ENCODE peak calls at places on chromosome 21, in five cellular contexts. F is K562, G is A549, L is GM23338, R is GM12878. Z is an unnamed sample.

GRCh38 chr21:33168886-33169285 is 60.9 kb upstream of the IFNAR2 start:
- DNase-seq in R (no peak), F (no peak), L (no peak), G (no peak), Z (no peak)

GRCh38 chr21:15749045-15749867 is 19.5 kb downstream of the USP25 start:
- DNase-seq in L (no peak), R (no peak), G (no peak), F (no peak), Z (peak)

GRCh38 chr21:34526236-34526617 is 14.2 kb upstream of the KCNE1 start:
- DNase-seq in G (no peak), R (no peak), L (no peak), F (no peak), Z (no peak)

GRCh38 chr21:15659768-15660423 is 69.9 kb upstream of the USP25 start:
- DNase-seq in L (no peak), F (no peak), G (peak), R (no peak), Z (peak)

GRCh38 chr21:40622531-40622930 is 224.4 kb downstream of the DSCAM start:
- DNase-seq in R (no peak), L (no peak), G (no peak), F (no peak), Z (no peak)

GRCh38 chr21:38937286-38937790 is 131.6 kb downstream of the ETS2 start:
- DNase-seq in L (no peak), R (no peak), G (no peak), F (no peak), Z (no peak)

GRCh38 chr21:44742418-44743153 is 31.2 kb upstream of the TSPEAR start:
- DNase-seq in G (peak), L (no peak), R (no peak), F (no peak), Z (peak)

GRCh38 chr21:7916329-7917303 is 2604.8 kb upstream of the TPTE start:
- DNase-seq in G (no peak), R (no peak), L (no peak), F (no peak), Z (no peak)

GRCh38 chr21:25115021-25115420 is 492.3 kb downstream of the MRPL39 start:
- DNase-seq in L (no peak), R (peak), F (no peak), G (no peak), Z (no peak)

GRCh38 chr21:17386498-17386897 is 126.3 kb upstream of the CXADR start:
- DNase-seq in L (peak), R (no peak), F (no peak), G (no peak), Z (no peak)

GRCh38 chr21:17612023-17612564 is 607 bp downstream of the BTG3 start:
- DNase-seq in R (no peak), F (no peak), L (peak), G (peak), Z (no peak)

GRCh38 chr21:41317458-41317857 is 857 bp downstream of the FAM3B start:
- DNase-seq in G (no peak), F (no peak), R (no peak), L (no peak), Z (no peak)

GRCh38 chr21:42431196-42431595 is 27.5 kb downstream of the UBASH3A start:
- DNase-seq in F (no peak), R (no peak), L (no peak), G (no peak), Z (no peak)

GRCh38 chr21:15309721-15310120 is 244.9 kb upstream of the NRIP1 start:
- DNase-seq in R (no peak), L (no peak), F (no peak), G (no peak), Z (no peak)

GRCh38 chr21:25441835-25442234 is 165.4 kb downstream of the MRPL39 start:
- DNase-seq in R (no peak), G (no peak), L (no peak), F (no peak), Z (no peak)

GRCh38 chr21:41662161-41662560 is 104.7 kb downstream of the RIPK4 start:
- DNase-seq in R (no peak), G (no peak), F (no peak), L (no peak), Z (no peak)

GRCh38 chr21:38824124-38824822 is 18.5 kb downstream of the ETS2 start:
- DNase-seq in L (no peak), F (no peak), R (no peak), G (no peak), Z (peak)

GRCh38 chr21:17819114-17819877 is at the start of gene C21orf91:
- DNase-seq in F (peak), L (peak), R (peak), G (peak), Z (peak)

GRCh38 chr21:39153373-39153772 is 29.9 kb downstream of the PSMG1 start:
- DNase-seq in G (peak), L (peak), F (peak), R (no peak), Z (no peak)

GRCh38 chr21:43268086-43268803 is 99.4 kb downstream of the CRYAA start:
- DNase-seq in R (no peak), F (no peak), G (no peak), L (no peak), Z (peak)

GRCh38 chr21:44594406-44594916 is 2.2 kb upstream of the KRTAP10-6 start:
- DNase-seq in F (no peak), G (no peak), R (no peak), L (no peak), Z (no peak)

GRCh38 chr21:42361286-42361685 is 5.0 kb downstream of the TFF1 start:
- DNase-seq in F (no peak), G (no peak), R (no peak), L (no peak), Z (no peak)

GRCh38 chr21:42060166-42060565 is 11.0 kb upstream of the UMODL1 start:
- DNase-seq in F (no peak), R (no peak), G (no peak), L (no peak), Z (no peak)

GRCh38 chr21:16532841-16533240 is 803.1 kb downstream of the USP25 start:
- DNase-seq in G (no peak), F (no peak), R (no peak), L (no peak), Z (no peak)

GRCh38 chr21:17542371-17542992 is 29.6 kb downstream of the CXADR start:
- DNase-seq in F (no peak), R (no peak), L (no peak), G (peak), Z (peak)

GRCh38 chr21:15514073-15514946 is 215.5 kb upstream of the USP25 start:
- DNase-seq in G (no peak), F (no peak), R (peak), L (no peak), Z (peak)

GRCh38 chr21:14418920-14419319 is 36.0 kb upstream of the HSPA13 start:
- DNase-seq in L (no peak), R (no peak), G (no peak), F (no peak), Z (no peak)

GRCh38 chr21:24895885-24896734 is 711.2 kb downstream of the MRPL39 start:
- DNase-seq in F (no peak), R (peak), G (no peak), L (peak), Z (no peak)

GRCh38 chr21:39048064-39048463 is 135.2 kb downstream of the PSMG1 start:
- DNase-seq in L (peak), R (no peak), F (no peak), G (peak), Z (peak)

GRCh38 chr21:43210454-43211084 is 41.8 kb downstream of the CRYAA start:
- DNase-seq in L (no peak), F (no peak), R (no peak), G (no peak), Z (no peak)

GRCh38 chr21:43884012-43884860 is 19.2 kb downstream of the AGPAT3 start:
- DNase-seq in L (peak), F (peak), G (peak), R (no peak), Z (peak)

GRCh38 chr21:42760977-42761751 is 107.7 kb downstream of the PDE9A start:
- DNase-seq in F (no peak), G (no peak), L (no peak), R (no peak), Z (peak)

GRCh38 chr21:39037807-39038405 is 145.3 kb downstream of the PSMG1 start:
- DNase-seq in G (no peak), F (peak), R (no peak), L (peak), Z (no peak)

GRCh38 chr21:42164064-42164789 is 54.7 kb upstream of the ABCG1 start:
- DNase-seq in L (peak), R (no peak), G (peak), F (no peak), Z (peak)

GRCh38 chr21:42411891-42412635 is 8.4 kb downstream of the UBASH3A start:
- DNase-seq in L (no peak), R (no peak), G (peak), F (no peak), Z (no peak)

GRCh38 chr21:32771134-32771523 is 426 bp downstream of the PAXBP1 start:
- DNase-seq in R (no peak), F (peak), L (peak), G (peak), Z (peak)

GRCh38 chr21:28268685-28269084 is 724.0 kb downstream of the LTN1 start:
- DNase-seq in L (no peak), G (no peak), F (no peak), R (no peak), Z (no peak)
- TF ChIP-seq JUNB in L (no peak), G (no peak), F (no peak), R (no peak), Z (no peak)

GRCh38 chr21:36032647-36033406 is 27.5 kb downstream of the SETD4 start:
- DNase-seq in L (no peak), R (no peak), F (no peak), G (no peak), Z (no peak)

GRCh38 chr21:36027352-36027751 is 33.0 kb downstream of the SETD4 start:
- DNase-seq in G (no peak), L (no peak), R (no peak), F (no peak), Z (no peak)

GRCh38 chr21:36029309-36029708 is 31.0 kb downstream of the SETD4 start:
- DNase-seq in G (no peak), F (no peak), R (no peak), L (no peak), Z (no peak)

GRCh38 chr21:36028127-36029069 is 31.9 kb downstream of the SETD4 start:
- DNase-seq in F (peak), L (peak), R (peak), G (peak), Z (peak)

DNA sequence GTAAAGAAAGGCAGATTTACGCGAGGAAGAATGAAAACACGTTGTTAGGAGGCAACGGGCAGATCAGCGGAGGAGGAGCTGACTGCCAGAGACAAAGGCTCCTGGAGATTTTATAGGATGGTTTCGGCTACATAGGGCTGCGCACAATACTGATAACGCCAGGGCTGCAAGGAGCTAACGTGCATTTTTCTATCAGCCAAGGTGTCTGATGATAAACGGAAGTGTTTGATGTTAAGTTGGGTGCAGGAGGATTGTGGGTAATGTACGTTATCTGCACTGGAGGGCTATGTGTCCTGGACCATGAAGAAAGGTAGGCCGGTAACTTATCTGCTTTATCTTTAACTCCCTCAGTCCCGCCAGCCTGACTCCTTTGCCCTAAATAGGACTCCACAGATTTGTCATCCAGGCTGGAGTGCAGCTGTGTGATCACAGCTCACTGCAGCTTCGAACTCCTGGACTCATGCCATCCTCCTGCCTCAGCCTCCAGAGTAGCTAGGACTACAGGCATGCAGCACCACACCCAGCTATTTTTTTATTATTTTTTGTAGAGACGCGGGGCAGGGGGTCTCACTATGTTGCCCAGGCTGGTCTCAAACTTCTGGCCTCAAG is 29.6 kb downstream of the SETD4 start:
- DNase-seq in F (peak), G (no peak), R (no peak), L (no peak), Z (no peak)
- TF ChIP-seq JUNB in F (no peak), G (no peak), R (no peak), L (no peak), Z (no peak)

GRCh38 chr21:36478207-36478701 is 1.7 kb downstream of the CLDN14 start:
- DNase-seq in L (no peak), G (peak), F (no peak), R (no peak), Z (no peak)
- TF ChIP-seq JUNB in L (no peak), G (peak), F (no peak), R (peak), Z (no peak)

DNA sequence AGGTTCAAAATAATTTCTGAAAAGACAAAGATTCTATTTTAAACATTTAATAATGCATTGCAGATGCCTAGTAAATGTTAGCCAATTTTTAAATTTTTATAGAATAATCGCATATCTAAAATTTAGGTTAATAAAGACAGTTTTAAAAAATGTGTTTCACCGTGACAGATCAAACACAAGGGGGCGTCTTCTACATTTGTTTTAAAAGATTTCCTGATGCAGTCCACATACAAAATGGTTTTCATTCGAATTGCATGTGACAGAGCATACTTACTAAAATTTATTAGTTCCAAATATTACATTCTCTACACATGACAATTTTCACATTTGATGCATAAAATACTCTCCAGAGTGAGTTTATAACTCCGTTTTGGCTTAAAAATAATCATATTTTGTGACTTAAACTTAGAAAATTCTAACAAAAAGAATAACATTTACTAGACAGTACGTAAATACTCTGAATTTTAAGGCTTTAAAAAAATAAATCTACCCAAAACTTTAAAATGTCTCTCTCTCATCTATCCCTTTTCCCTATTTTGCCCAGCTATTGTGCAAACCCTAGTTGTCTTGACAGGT is 75.5 kb downstream of the ADAMTS1 start:
- DNase-seq in G (peak), R (no peak), F (no peak), L (peak), Z (no peak)
- TF ChIP-seq JUNB in G (no peak), R (no peak), F (no peak), L (no peak), Z (no peak)

GRCh38 chr21:45804809-45805313 is 161.3 kb downstream of the PCBP3 start:
- DNase-seq in G (no peak), L (no peak), R (no peak), F (no peak), Z (no peak)

GRCh38 chr21:45802956-45803612 is 159.6 kb downstream of the PCBP3 start:
- DNase-seq in F (no peak), G (no peak), L (no peak), R (no peak), Z (no peak)

GRCh38 chr21:45805321-45805720 is 161.8 kb downstream of the PCBP3 start:
- DNase-seq in L (no peak), R (no peak), G (no peak), F (no peak), Z (no peak)

GRCh38 chr21:45802425-45802824 is 158.9 kb downstream of the PCBP3 start:
- DNase-seq in L (no peak), R (no peak), F (no peak), G (no peak), Z (no peak)

DNA sequence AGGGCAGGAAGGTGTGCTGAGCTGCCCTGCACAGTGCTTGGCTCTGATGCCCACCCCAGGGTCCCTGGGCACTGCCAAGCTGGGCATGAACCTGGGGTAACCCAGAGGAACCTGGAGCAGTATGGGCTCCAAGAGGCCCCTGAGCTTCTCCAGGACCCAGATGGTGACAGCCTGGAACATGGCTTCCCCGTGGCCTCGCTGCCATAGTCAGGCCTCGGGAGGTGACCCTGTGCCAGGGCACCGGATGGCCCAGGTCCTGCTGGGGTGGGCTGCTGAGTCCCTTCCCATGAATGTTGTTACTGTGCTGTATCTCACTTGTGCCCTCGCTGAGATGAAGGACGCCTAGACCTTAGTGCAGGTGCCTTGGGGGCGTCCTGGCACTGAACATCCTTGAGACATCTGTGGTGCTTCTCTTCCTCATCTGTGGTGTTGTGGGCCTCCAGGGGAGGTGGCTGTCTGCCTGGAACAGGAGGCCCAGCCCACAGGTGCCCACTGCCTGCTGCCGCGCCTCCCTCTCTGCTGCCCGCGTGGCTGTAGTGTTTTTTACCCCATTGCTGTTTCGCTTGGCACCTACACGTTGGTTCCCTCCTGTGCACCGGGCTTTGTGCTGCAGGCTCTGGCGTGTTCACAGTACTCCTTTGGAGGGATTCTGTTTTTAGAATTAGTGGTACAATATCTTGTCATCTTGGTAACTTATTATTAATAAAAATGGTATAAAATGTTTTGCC is 160.3 kb downstream of the PCBP3 start:
- DNase-seq in F (no peak), R (no peak), L (no peak), G (no peak), Z (no peak)
- TF ChIP-seq JUNB in F (no peak), R (no peak), L (no peak), G (no peak), Z (no peak)

DNA sequence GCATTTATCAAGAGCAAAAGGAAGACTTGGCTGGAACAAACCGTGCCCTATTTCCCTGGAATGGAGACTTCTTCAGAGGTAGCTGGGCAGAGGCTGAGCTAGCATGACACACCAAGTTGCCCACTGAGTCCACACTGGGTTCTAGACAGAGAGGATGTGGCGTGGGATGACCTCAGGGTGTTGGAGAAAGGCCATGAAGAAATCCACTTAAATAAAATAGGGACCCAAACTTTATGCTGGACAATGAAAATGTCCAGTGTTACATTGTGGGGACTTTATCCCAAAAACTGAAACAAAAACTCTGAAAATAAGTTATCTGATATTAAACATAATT is 116.2 kb downstream of the KCNJ6 start:
- DNase-seq in R (no peak), F (no peak), G (no peak), L (no peak), Z (no peak)
- TF ChIP-seq JUNB in R (no peak), F (no peak), G (no peak), L (no peak), Z (no peak)